ENCODE peak calls at places on chromosomes 13 and 19, in nine cellular contexts. K is GM23248; E is tibial artery; F is effector memory CD4-positive, alpha-beta T cell; L is neuronal stem cell; R is neural progenitor cell; A is mammary epithelial cell; G is CD4-positive, alpha-beta T cell; Y is AG04450. W is an unnamed sample.
A peak's percentile ranks its signal among the peaks of the same experiment; 100 is the strongest.

GRCh38 chr19:39532233-39533002 is at the start of gene EID2B:
- DNase-seq in K (peak; percentile 99), E (peak; percentile 96), F (peak; percentile 85), L (peak; percentile 98), R (peak; percentile 99), A (peak; percentile 89), G (peak; percentile 92), Y (peak; percentile 95), W (peak; percentile 88)

GRCh38 chr19:42316223-42317211 is 3.4 kb downstream of the TMEM145 start:
- DNase-seq in K (peak; percentile 51), E (no peak), F (no peak), L (no peak), R (no peak), A (no peak), G (no peak), Y (no peak), W (no peak)

GRCh38 chr13:85586856-85587255 is 212.4 kb downstream of the SLITRK6 start:
- DNase-seq in K (no peak), E (no peak), F (no peak), L (no peak), R (no peak), A (no peak), G (no peak), Y (no peak), W (no peak)

GRCh38 chr19:13014101-13014920 is 19.0 kb downstream of the NFIX start:
- DNase-seq in K (peak; percentile 71), E (no peak), F (no peak), L (no peak), R (peak; percentile 82), A (peak; percentile 66), G (no peak), Y (no peak), W (no peak)

GRCh38 chr13:29914591-29914990 is 64.2 kb upstream of the UBL3 start:
- DNase-seq in K (no peak), E (no peak), F (no peak), L (no peak), R (no peak), A (no peak), G (no peak), Y (no peak), W (no peak)

GRCh38 chr19:47698631-47699359 is 14.4 kb upstream of the EHD2 start:
- DNase-seq in K (no peak), E (peak; percentile 64), F (no peak), L (no peak), R (no peak), A (no peak), G (no peak), Y (no peak), W (no peak)

GRCh38 chr13:35388456-35388855 is 88.0 kb downstream of the MAB21L1 start:
- DNase-seq in K (peak; percentile 6), E (no peak), F (no peak), L (no peak), R (no peak), A (no peak), G (no peak), Y (no peak), W (no peak)

GRCh38 chr19:13044160-13044853 is 49.0 kb downstream of the NFIX start:
- DNase-seq in K (peak; percentile 83), E (no peak), F (no peak), L (no peak), R (no peak), A (peak; percentile 75), G (no peak), Y (no peak), W (no peak)

GRCh38 chr13:106176103-106176502 is 359.4 kb downstream of the EFNB2 start:
- DNase-seq in K (peak; percentile 68), E (no peak), F (no peak), L (no peak), R (no peak), A (no peak), G (no peak), Y (no peak), W (no peak)

GRCh38 chr13:26475176-26476110 is 82.0 kb upstream of the WASF3 start:
- DNase-seq in K (no peak), E (no peak), F (no peak), L (no peak), R (peak; percentile 37), A (no peak), G (no peak), Y (no peak), W (no peak)

GRCh38 chr13:36965767-36966166 is 33.4 kb downstream of the ALG5 start:
- DNase-seq in K (peak; percentile 93), E (no peak), F (no peak), L (no peak), R (no peak), A (peak; percentile 88), G (no peak), Y (peak; percentile 33), W (peak; percentile 90)

GRCh38 chr19:48819366-48819816 is 8.6 kb upstream of the BCAT2 start:
- DNase-seq in K (peak; percentile 92), E (peak; percentile 97), F (no peak), L (no peak), R (no peak), A (peak; percentile 78), G (no peak), Y (peak; percentile 59), W (no peak)

GRCh38 chr19:10321874-10322835 is 6.3 kb upstream of the FDX2 start:
- DNase-seq in K (no peak), E (no peak), F (no peak), L (no peak), R (no peak), A (no peak), G (no peak), Y (no peak), W (no peak)

GRCh38 chr13:113567681-113568080 is 16.9 kb upstream of the TFDP1 start:
- DNase-seq in K (no peak), E (no peak), F (no peak), L (no peak), R (no peak), A (no peak), G (no peak), Y (no peak), W (no peak)

GRCh38 chr19:6769006-6769637 is 1.9 kb upstream of the SH2D3A start:
- DNase-seq in K (peak; percentile 37), E (no peak), F (no peak), L (no peak), R (peak; percentile 64), A (no peak), G (no peak), Y (no peak), W (no peak)
- H3K27ac ChIP-seq in K (no peak overlapping the region), E (no peak overlapping the region), F (peak overlapping the region; percentile 93), L (no peak overlapping the region), R (no peak overlapping the region), A (no peak overlapping the region), G (peak overlapping the region; percentile 93), Y (no peak overlapping the region), W (no peak overlapping the region)

GRCh38 chr19:16273005-16273404 is 51.6 kb upstream of the KLF2 start:
- DNase-seq in K (no peak), E (no peak), F (no peak), L (no peak), R (peak; percentile 54), A (no peak), G (no peak), Y (no peak), W (no peak)

GRCh38 chr19:16268676-16269319 is 55.8 kb upstream of the KLF2 start:
- DNase-seq in K (no peak), E (no peak), F (no peak), L (no peak), R (no peak), A (no peak), G (peak; percentile 39), Y (no peak), W (no peak)

DNA sequence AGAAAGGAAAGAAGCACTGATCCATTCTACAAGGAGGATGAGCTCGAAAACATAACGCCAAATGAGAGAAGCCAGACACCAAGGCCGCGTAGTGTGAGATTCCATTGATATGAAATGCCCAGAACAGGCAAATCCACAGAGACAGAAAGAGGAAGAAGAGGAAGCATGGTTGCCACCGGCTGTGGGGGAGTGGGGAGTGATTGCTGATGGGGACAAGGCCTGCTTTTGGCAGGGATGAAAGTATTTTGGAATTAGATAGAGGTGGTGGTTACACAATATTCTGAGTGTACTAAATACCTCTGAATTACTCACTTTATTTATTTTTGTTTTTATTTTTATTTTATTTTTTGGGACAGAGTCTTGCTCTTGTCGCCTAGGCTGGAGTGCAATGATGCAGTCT is 50.2 kb upstream of the KLF2 start:
- DNase-seq in K (peak; percentile 60), E (no peak), F (no peak), L (no peak), R (no peak), A (no peak), G (no peak), Y (no peak), W (no peak)
- H3K27ac ChIP-seq in K (no peak overlapping the region), E (peak overlapping the region; percentile 58), F (no peak overlapping the region), L (no peak overlapping the region), R (no peak overlapping the region), A (no peak overlapping the region), G (no peak overlapping the region), Y (no peak overlapping the region), W (no peak overlapping the region)

DNA sequence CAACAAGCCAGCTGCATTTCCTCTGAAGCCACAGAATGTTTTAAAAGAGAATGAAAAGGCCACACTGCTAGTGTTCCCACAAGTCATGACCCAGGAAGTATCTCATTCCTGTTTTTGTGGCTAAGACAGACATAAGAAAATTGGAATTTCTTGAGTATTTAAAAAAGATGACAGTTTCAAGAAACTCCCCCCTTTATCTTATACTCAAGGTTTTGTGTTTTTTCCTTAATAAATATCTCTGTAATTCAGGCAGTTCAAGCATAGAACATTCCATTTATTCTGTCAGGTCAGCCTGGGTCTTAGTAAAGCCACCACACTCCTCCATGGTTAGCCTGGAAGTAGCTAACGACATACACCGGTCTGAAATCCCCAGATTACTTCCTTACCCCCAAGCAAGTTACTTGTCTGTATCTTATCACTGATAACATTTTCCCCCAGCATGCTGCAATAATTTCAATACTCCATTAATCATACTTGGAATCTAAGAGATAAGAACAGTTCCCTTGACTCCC is 80.8 kb downstream of the COL4A1 start:
- DNase-seq in K (no peak), E (no peak), F (no peak), L (no peak), R (no peak), A (no peak), G (no peak), Y (no peak), W (peak; percentile 50)
- H3K27ac ChIP-seq in K (no peak overlapping the region), E (peak overlapping the region; percentile 38), F (no peak overlapping the region), L (no peak overlapping the region), R (no peak overlapping the region), A (no peak overlapping the region), G (no peak overlapping the region), Y (peak overlapping the region; percentile 52), W (peak overlapping the region; percentile 36)

GRCh38 chr13:39049274-39049673 is 11.0 kb downstream of the NHLRC3 start:
- DNase-seq in K (no peak), E (no peak), F (no peak), L (no peak), R (no peak), A (no peak), G (no peak), Y (no peak), W (no peak)

GRCh38 chr13:39048806-39049205 is 10.6 kb downstream of the NHLRC3 start:
- DNase-seq in K (no peak), E (no peak), F (no peak), L (no peak), R (no peak), A (no peak), G (no peak), Y (no peak), W (no peak)

GRCh38 chr13:39047560-39047959 is 9.3 kb downstream of the NHLRC3 start:
- DNase-seq in K (no peak), E (no peak), F (no peak), L (no peak), R (peak; percentile 42), A (peak; percentile 36), G (no peak), Y (no peak), W (no peak)

GRCh38 chr13:39040206-39040605 is 1.9 kb downstream of the NHLRC3 start:
- DNase-seq in K (peak; percentile 34), E (no peak), F (no peak), L (no peak), R (no peak), A (no peak), G (no peak), Y (no peak), W (no peak)

GRCh38 chr13:39044536-39044935 is 6.3 kb downstream of the NHLRC3 start:
- DNase-seq in K (no peak), E (no peak), F (no peak), L (no peak), R (no peak), A (no peak), G (no peak), Y (no peak), W (no peak)
- H3K27ac ChIP-seq in K (no peak overlapping the region), E (no peak overlapping the region), F (no peak overlapping the region), L (no peak overlapping the region), R (no peak overlapping the region), A (no peak overlapping the region), G (no peak overlapping the region), Y (no peak overlapping the region), W (no peak overlapping the region)